ENCODE peak calls at places on chromosomes 7 and 10, in six cellular contexts. One of them, this sample, is unnamed.
A peak's percentile ranks its signal among the peaks of the same experiment; 100 is the strongest.

GRCh38 chr7:115479448-115479847 is 551.1 kb downstream of the TFEC start:
- DNase-seq in stomach: no peak
- DNase-seq in astrocyte of the cerebellum: no peak
- DNase-seq in neural crest cell: no peak
- DNase-seq in upper lobe of right lung: no peak
- DNase-seq in Caco-2: no peak
- DNase-seq in this sample: no peak

GRCh38 chr7:756928-757560 is 30.0 kb upstream of the PRKAR1B start:
- DNase-seq in stomach: no peak
- DNase-seq in astrocyte of the cerebellum: no peak
- DNase-seq in Caco-2: no peak
- DNase-seq in neural crest cell: no peak
- DNase-seq in upper lobe of right lung: peak; percentile 61
- DNase-seq in this sample: no peak

GRCh38 chr10:109887272-109887671 is 36.0 kb downstream of the XPNPEP1 start:
- DNase-seq in upper lobe of right lung: no peak
- DNase-seq in stomach: no peak
- DNase-seq in astrocyte of the cerebellum: no peak
- DNase-seq in Caco-2: no peak
- DNase-seq in neural crest cell: no peak
- DNase-seq in this sample: no peak

GRCh38 chr10:91054325-91054724 is 133.4 kb upstream of the ANKRD1 start:
- DNase-seq in Caco-2: no peak
- DNase-seq in astrocyte of the cerebellum: peak; percentile 55
- DNase-seq in stomach: no peak
- DNase-seq in neural crest cell: no peak
- DNase-seq in upper lobe of right lung: no peak
- DNase-seq in this sample: no peak

GRCh38 chr7:105906690-105907089 is 30.3 kb upstream of the ATXN7L1 start:
- DNase-seq in neural crest cell: no peak
- DNase-seq in astrocyte of the cerebellum: no peak
- DNase-seq in stomach: no peak
- DNase-seq in Caco-2: no peak
- DNase-seq in upper lobe of right lung: no peak
- DNase-seq in this sample: no peak

GRCh38 chr10:131845505-131846223 is 55.1 kb upstream of the PPP2R2D start:
- DNase-seq in neural crest cell: no peak
- DNase-seq in stomach: no peak
- DNase-seq in Caco-2: peak; percentile 22
- DNase-seq in astrocyte of the cerebellum: no peak
- DNase-seq in upper lobe of right lung: peak; percentile 45
- DNase-seq in this sample: no peak

GRCh38 chr10:62632071-62632809 is 172.3 kb upstream of the ADO start:
- DNase-seq in stomach: no peak
- DNase-seq in neural crest cell: no peak
- DNase-seq in astrocyte of the cerebellum: no peak
- DNase-seq in Caco-2: no peak
- DNase-seq in upper lobe of right lung: peak; percentile 75
- DNase-seq in this sample: no peak

GRCh38 chr7:132537451-132537850 is 38.8 kb downstream of the PLXNA4 start:
- DNase-seq in astrocyte of the cerebellum: no peak
- DNase-seq in stomach: no peak
- DNase-seq in Caco-2: no peak
- DNase-seq in upper lobe of right lung: no peak
- DNase-seq in neural crest cell: no peak
- DNase-seq in this sample: no peak

GRCh38 chr10:7471720-7472367 is 61.0 kb upstream of the SFMBT2 start:
- DNase-seq in upper lobe of right lung: no peak
- DNase-seq in stomach: no peak
- DNase-seq in neural crest cell: no peak
- DNase-seq in Caco-2: no peak
- DNase-seq in astrocyte of the cerebellum: no peak
- DNase-seq in this sample: no peak

GRCh38 chr10:87505366-87506113 is 847 bp downstream of the MINPP1 start:
- DNase-seq in Caco-2: peak; percentile 79
- DNase-seq in astrocyte of the cerebellum: no peak
- DNase-seq in neural crest cell: peak; percentile 18
- DNase-seq in upper lobe of right lung: peak; percentile 82
- DNase-seq in stomach: peak; percentile 62
- DNase-seq in this sample: peak; percentile 64

GRCh38 chr10:8130973-8131911 is 76.8 kb downstream of the GATA3 start:
- DNase-seq in stomach: no peak
- DNase-seq in upper lobe of right lung: no peak
- DNase-seq in neural crest cell: no peak
- DNase-seq in astrocyte of the cerebellum: peak; percentile 27
- DNase-seq in Caco-2: no peak
- DNase-seq in this sample: no peak

DNA sequence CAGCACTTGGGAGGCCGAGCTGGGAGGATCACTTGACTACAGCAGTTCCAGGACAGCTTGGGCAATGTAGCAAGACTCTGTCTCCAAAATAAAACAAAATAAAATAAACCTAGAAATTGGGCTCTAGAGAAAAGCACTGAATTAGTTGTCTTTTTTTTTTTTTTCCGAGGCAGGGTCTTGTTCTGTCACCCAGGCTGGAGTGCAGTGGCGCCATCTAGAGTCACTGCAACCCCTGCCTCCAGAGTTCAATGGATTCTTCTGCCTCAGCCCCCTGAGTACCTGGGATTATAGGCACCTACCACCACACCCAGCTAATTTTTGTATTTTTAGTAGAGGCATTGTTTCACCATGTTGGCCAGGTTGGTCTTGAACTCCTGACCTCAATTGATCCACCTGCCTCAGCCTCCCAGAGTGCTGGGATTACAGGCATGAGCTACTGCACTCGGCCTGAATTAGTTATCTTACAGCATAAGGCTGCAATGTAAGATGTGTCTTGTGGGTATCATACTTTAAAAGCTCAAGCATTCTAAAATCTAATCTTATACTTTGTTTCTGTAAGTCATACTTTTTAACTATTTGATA is 12.8 kb downstream of the MEIG1 start:
- DNase-seq in neural crest cell: peak; percentile 26
- DNase-seq in upper lobe of right lung: no peak
- DNase-seq in Caco-2: peak; percentile 63
- DNase-seq in astrocyte of the cerebellum: no peak
- DNase-seq in stomach: peak; percentile 45
- DNase-seq in this sample: peak; percentile 48
- TF ChIP-seq CTCF in neural crest cell: peak; percentile 58
- TF ChIP-seq CTCF in upper lobe of right lung: peak; percentile 68
- TF ChIP-seq CTCF in Caco-2: peak; percentile 90
- TF ChIP-seq CTCF in astrocyte of the cerebellum: peak; percentile 63
- TF ChIP-seq CTCF in stomach: no peak
- TF ChIP-seq CTCF in this sample: peak; percentile 49

DNA sequence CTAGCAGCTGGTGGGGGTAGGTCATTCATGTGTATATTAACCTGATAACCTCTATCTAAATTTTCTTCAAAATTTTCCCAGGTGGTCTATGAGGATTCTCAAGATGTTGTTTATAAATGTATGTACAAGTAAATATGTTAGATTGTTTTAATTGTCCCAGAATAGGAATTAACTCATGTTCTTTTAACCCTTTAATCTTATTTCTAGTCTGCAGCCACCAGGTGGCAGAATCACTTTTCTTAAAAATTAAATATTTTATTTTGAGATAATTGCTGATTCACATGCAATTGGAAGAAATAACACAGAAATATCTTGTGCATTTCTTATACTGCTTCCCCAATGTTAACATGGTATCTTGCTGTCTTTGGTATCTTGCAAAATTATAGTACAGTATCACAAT is 589.5 kb downstream of the ARL4A start:
- DNase-seq in astrocyte of the cerebellum: no peak
- DNase-seq in upper lobe of right lung: no peak
- DNase-seq in neural crest cell: no peak
- DNase-seq in stomach: no peak
- DNase-seq in Caco-2: no peak
- DNase-seq in this sample: no peak
- TF ChIP-seq CTCF in astrocyte of the cerebellum: peak; percentile 18
- TF ChIP-seq CTCF in upper lobe of right lung: no peak
- TF ChIP-seq CTCF in neural crest cell: peak; percentile 76
- TF ChIP-seq CTCF in stomach: no peak
- TF ChIP-seq CTCF in Caco-2: no peak
- TF ChIP-seq CTCF in this sample: peak; percentile 56

GRCh38 chr7:73599151-73599882 is 20.9 kb upstream of the TBL2 start:
- DNase-seq in Caco-2: no peak
- DNase-seq in stomach: no peak
- DNase-seq in neural crest cell: no peak
- DNase-seq in astrocyte of the cerebellum: no peak
- DNase-seq in upper lobe of right lung: no peak
- DNase-seq in this sample: no peak
- TF ChIP-seq CTCF in Caco-2: no peak
- TF ChIP-seq CTCF in stomach: no peak
- TF ChIP-seq CTCF in neural crest cell: no peak
- TF ChIP-seq CTCF in astrocyte of the cerebellum: no peak
- TF ChIP-seq CTCF in upper lobe of right lung: no peak
- TF ChIP-seq CTCF in this sample: no peak

DNA sequence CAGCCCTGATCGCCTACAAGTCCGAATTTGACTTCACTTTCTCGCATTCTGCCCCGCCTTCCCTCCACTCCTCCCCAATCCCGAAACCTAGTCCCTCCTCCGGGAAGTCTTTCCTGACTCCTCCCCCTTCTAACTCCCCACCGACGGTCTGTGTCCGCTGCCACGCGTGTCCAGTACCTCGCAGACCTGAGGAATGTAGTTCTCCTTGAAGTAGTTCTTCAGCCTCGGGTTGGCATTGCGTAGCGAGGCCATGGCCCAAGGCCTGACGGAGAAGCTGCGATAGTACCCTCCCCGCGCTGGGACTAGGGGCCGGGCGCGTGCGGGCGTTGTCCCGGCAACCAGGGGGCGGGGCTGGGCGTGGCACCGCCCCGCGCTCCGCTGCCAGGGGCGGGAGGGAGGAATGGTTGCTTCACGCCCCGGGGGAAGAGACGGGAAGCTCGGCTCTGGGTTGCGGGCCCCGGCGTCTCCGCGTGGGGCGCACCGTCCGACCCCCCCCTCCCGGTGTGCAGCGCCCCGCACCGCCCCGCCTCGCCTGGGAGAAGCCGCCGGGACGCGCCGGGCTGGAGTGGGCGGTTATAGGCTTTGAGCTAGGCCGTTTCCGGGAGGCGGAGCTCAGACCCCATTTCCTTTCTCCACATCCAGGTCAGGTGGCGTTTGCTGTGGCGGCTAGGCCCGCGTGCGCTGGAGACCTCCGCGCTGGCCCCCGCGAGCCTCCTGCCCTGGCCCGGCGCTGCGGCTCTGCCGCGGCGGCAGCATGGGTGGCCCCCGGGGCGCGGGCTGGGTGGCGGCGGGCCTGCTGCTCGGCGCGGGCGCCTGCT is at the start of the genes ARMC10 and FBXL13:
- DNase-seq in stomach: peak; percentile 89
- DNase-seq in astrocyte of the cerebellum: peak; percentile 73
- DNase-seq in Caco-2: peak; percentile 93
- DNase-seq in neural crest cell: peak; percentile 80
- DNase-seq in upper lobe of right lung: peak; percentile 96
- DNase-seq in this sample: peak; percentile 92
- TF ChIP-seq CTCF in stomach: no peak
- TF ChIP-seq CTCF in astrocyte of the cerebellum: peak; percentile 9
- TF ChIP-seq CTCF in Caco-2: no peak
- TF ChIP-seq CTCF in neural crest cell: peak; percentile 40
- TF ChIP-seq CTCF in upper lobe of right lung: peak; percentile 44
- TF ChIP-seq CTCF in this sample: peak; percentile 9

DNA sequence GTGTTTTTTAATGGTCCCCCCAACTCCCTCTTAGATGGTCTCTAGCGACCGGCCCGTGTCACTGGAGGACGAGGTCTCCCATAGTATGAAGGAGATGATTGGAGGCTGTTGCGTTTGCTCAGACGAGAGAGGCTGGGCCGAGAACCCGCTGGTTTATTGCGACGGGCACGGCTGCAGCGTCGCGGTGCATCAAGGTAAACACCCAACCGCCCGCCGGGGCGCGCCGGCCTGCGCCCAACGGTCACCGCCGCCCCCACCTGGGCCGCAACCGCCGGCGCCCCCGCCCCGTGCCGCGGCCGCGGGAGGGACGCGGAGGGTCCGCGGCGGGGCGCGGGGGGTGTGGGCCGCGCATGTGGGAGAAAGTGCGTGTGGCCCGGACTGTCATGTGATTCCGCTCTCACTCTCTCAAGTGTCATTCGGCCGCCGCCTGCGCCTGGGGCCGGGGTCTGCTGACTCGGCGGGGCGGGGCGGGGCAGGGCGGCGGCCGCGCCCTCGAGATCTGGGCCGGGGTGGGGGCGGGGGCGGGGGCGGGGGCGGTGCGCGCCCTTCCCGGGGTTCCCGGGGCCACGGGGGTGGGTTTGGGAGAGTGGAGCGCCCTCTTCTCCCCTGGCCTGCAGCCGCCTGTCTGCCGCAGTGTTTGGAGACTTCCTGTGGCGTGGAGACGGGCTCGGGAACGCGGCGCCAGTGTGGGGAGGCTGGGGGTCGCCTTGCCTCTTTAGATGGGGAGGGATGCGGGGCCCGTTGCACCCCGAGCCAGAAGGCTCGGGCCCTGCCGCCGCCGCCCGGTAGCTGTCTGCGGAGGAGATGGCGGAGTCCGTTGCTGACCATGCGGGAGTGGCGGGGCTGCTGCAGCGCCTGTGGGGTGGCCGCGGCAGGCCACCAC is 820 bp downstream of the MLLT10 start:
- DNase-seq in astrocyte of the cerebellum: no peak
- DNase-seq in stomach: peak; percentile 48
- DNase-seq in neural crest cell: peak; percentile 43
- DNase-seq in Caco-2: peak; percentile 72
- DNase-seq in upper lobe of right lung: peak; percentile 86
- DNase-seq in this sample: peak; percentile 77
- TF ChIP-seq CTCF in astrocyte of the cerebellum: no peak
- TF ChIP-seq CTCF in stomach: no peak
- TF ChIP-seq CTCF in neural crest cell: no peak
- TF ChIP-seq CTCF in Caco-2: no peak
- TF ChIP-seq CTCF in upper lobe of right lung: no peak
- TF ChIP-seq CTCF in this sample: no peak

DNA sequence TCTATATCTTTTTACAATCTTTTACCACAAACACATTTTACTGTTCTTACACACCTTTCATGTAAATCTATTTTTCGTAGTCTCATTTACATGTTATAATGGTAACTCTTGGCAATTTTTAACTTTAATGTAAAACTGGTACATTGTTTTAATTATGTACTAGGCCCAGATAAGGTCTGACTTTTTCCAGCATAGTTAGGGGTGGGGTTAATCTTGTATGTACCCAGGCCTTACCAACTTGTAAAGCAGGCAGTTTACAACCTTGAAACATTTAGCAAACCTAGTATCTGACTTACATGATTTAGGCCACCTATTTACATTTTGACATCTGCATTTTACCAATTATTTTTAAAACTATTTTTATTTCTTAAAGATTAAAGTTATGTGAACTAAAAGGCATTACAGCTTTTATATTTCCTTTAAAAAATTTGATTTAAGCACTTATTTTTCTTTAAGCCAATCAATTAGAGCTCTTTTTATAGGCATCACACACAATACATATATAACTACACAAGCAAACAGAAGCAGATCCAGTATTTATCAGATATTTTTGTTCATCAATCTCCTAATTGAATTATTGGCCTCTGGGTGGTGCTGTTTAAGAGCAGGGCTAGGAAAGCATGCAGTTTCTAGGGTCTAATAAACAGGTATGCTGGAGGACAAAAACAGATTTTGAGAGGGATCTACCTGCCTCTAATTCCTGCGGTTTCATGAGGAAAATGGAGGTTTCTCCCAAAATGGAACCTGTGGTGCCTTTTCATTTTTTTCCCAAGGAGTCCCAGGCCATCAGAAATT is 19.7 kb upstream of the CROT start:
- DNase-seq in astrocyte of the cerebellum: no peak
- DNase-seq in neural crest cell: no peak
- DNase-seq in Caco-2: no peak
- DNase-seq in stomach: no peak
- DNase-seq in upper lobe of right lung: no peak
- DNase-seq in this sample: no peak
- TF ChIP-seq CTCF in astrocyte of the cerebellum: no peak
- TF ChIP-seq CTCF in neural crest cell: no peak
- TF ChIP-seq CTCF in Caco-2: no peak
- TF ChIP-seq CTCF in stomach: no peak
- TF ChIP-seq CTCF in upper lobe of right lung: no peak
- TF ChIP-seq CTCF in this sample: no peak

This sample was measured in nephron progenitor cell.